ENCODE peak calls at places on chromosomes 6 and 20, in four cellular contexts. Q is M059J, H is RKO, X is GM03348. F is an unnamed sample.

GRCh38 chr6:164321297-164321696 is 906.8 kb downstream of the QKI start:
- DNase-seq in Q (no peak), H (no peak), X (no peak), F (peak)

GRCh38 chr6:73028124-73028766 is 197.1 kb downstream of the KHDC1L start:
- DNase-seq in Q (no peak), H (no peak), X (no peak), F (no peak)

GRCh38 chr6:142300758-142301251 is 1.0 kb upstream of the ADGRG6 start:
- DNase-seq in Q (peak), H (peak), X (peak), F (peak)

GRCh38 chr6:73309784-73310502 is 44.1 kb downstream of the DPPA5 start:
- DNase-seq in Q (peak), H (no peak), X (peak), F (peak)

GRCh38 chr6:96015791-96016776 is at the start of gene FUT9:
- DNase-seq in Q (no peak), H (no peak), X (no peak), F (no peak)

GRCh38 chr20:38764563-38765355 is 16.5 kb downstream of the ACTR5 start:
- DNase-seq in Q (peak), H (peak), X (peak), F (peak)

GRCh38 chr6:111685506-111685905 is 79.8 kb upstream of the TRAF3IP2 start:
- DNase-seq in Q (no peak), H (no peak), X (no peak), F (no peak)

GRCh38 chr6:40845588-40845987 is 193.4 kb downstream of the UNC5CL start:
- DNase-seq in Q (peak), H (peak), X (peak), F (peak)

GRCh38 chr6:133553652-133554051 is 312.5 kb downstream of the EYA4 start:
- DNase-seq in Q (peak), H (peak), X (peak), F (peak)

GRCh38 chr6:118890997-118891790 is 2.8 kb upstream of the ASF1A start:
- DNase-seq in Q (no peak), H (no peak), X (no peak), F (peak)

GRCh38 chr6:45974596-45974995 is 41.1 kb downstream of the CLIC5 start:
- DNase-seq in Q (no peak), H (no peak), X (no peak), F (no peak)

GRCh38 chr6:5695260-5696245 is 311.2 kb downstream of the NRN1 start:
- DNase-seq in Q (peak), H (peak), X (peak), F (peak)

GRCh38 chr6:70651326-70651905 is 16.3 kb upstream of the SMAP1 start:
- DNase-seq in Q (peak), H (no peak), X (no peak), F (peak)